ENCODE peak calls at places on chromosome 4, in eight cellular contexts. E is stimulated activated CD4-positive, alpha-beta T cell treated with anti-CD3 and anti-CD28 coated beads, Interleukin-2, amount 100 ng/mL, for 24 hours; R is CD8-positive, alpha-beta memory T cell; K is neural crest cell; S is tibial nerve; O is posterior cingulate gyrus; P is Calu3; G is A172. H is an unnamed sample.

GRCh38 chr4:157220026-157220881 is at the start of gene GRIA2:
- DNase-seq in E (peak), R (no peak), K (peak), S (no peak), O (peak), P (no peak), G (peak), H (peak)

GRCh38 chr4:173231916-173232315 is 63.3 kb downstream of the GALNT7 start:
- DNase-seq in E (no peak), R (no peak), K (no peak), S (no peak), O (no peak), P (no peak), G (no peak), H (peak)

GRCh38 chr4:120633810-120634209 is 288.7 kb downstream of the PRDM5 start:
- DNase-seq in E (no peak), R (no peak), K (no peak), S (no peak), O (no peak), P (no peak), G (no peak), H (no peak)

GRCh38 chr4:57098945-57099344 is 11.2 kb downstream of the IGFBP7 start:
- DNase-seq in E (no peak), R (no peak), K (no peak), S (no peak), O (no peak), P (no peak), G (no peak), H (no peak)

GRCh38 chr4:26860922-26861433 is 337 bp downstream of the STIM2 start:
- DNase-seq in E (peak), R (peak), K (peak), S (no peak), O (peak), P (peak), G (peak), H (peak)

GRCh38 chr4:88275516-88275915 is 8.8 kb downstream of the PPM1K start:
- DNase-seq in E (no peak), R (no peak), K (no peak), S (no peak), O (no peak), P (no peak), G (no peak), H (no peak)

GRCh38 chr4:17932041-17932440 is 89.5 kb downstream of the LCORL start:
- DNase-seq in E (no peak), R (no peak), K (no peak), S (no peak), O (no peak), P (no peak), G (no peak), H (peak)

GRCh38 chr4:159296061-159296460 is 193.2 kb downstream of the RAPGEF2 start:
- DNase-seq in E (no peak), R (no peak), K (no peak), S (no peak), O (no peak), P (no peak), G (peak), H (peak)

GRCh38 chr4:40747436-40747835 is 2.3 kb upstream of the NSUN7 start:
- DNase-seq in E (no peak), R (no peak), K (no peak), S (no peak), O (no peak), P (no peak), G (no peak), H (no peak)

GRCh38 chr4:125168531-125168930 is 146.2 kb upstream of the FAT4 start:
- DNase-seq in E (no peak), R (no peak), K (no peak), S (no peak), O (no peak), P (no peak), G (peak), H (peak)

GRCh38 chr4:173516621-173517612 is 13.1 kb downstream of the HAND2 start:
- DNase-seq in E (no peak), R (no peak), K (no peak), S (no peak), O (no peak), P (no peak), G (no peak), H (no peak)

GRCh38 chr4:57077550-57078311 is 32.5 kb downstream of the IGFBP7 start:
- DNase-seq in E (no peak), R (no peak), K (no peak), S (no peak), O (no peak), P (peak), G (peak), H (peak)

GRCh38 chr4:26238426-26238781 is 82.4 kb upstream of the RBPJ start:
- DNase-seq in E (no peak), R (no peak), K (no peak), S (no peak), O (no peak), P (no peak), G (no peak), H (no peak)

GRCh38 chr4:110165382-110166285 is 32.8 kb downstream of the ELOVL6 start:
- DNase-seq in E (peak), R (peak), K (no peak), S (no peak), O (no peak), P (peak), G (peak), H (peak)

GRCh38 chr4:105966046-105966445 is 70.8 kb downstream of the NPNT start:
- DNase-seq in E (no peak), R (no peak), K (no peak), S (no peak), O (no peak), P (no peak), G (peak), H (peak)

GRCh38 chr4:158782539-158783360 is 13.9 kb downstream of the FNIP2 start:
- DNase-seq in E (no peak), R (no peak), K (no peak), S (no peak), O (no peak), P (no peak), G (no peak), H (peak)

GRCh38 chr4:15042529-15043167 is 40.4 kb downstream of the CPEB2 start:
- DNase-seq in E (no peak), R (no peak), K (no peak), S (no peak), O (no peak), P (no peak), G (peak), H (peak)

GRCh38 chr4:120995611-120996010 is 73.1 kb upstream of the PRDM5 start:
- DNase-seq in E (no peak), R (no peak), K (no peak), S (no peak), O (no peak), P (no peak), G (no peak), H (no peak)

GRCh38 chr4:71184195-71184781 is 154.5 kb upstream of the SLC4A4 start:
- DNase-seq in E (peak), R (peak), K (peak), S (no peak), O (peak), P (peak), G (peak), H (peak)

GRCh38 chr4:154364012-154364863 is 127.4 kb downstream of the DCHS2 start:
- DNase-seq in E (no peak), R (no peak), K (no peak), S (no peak), O (no peak), P (no peak), G (no peak), H (no peak)

GRCh38 chr4:58553679-58554078 is 1443.5 kb upstream of the IGFBP7 start:
- DNase-seq in E (no peak), R (no peak), K (no peak), S (no peak), O (no peak), P (no peak), G (no peak), H (peak)

GRCh38 chr4:76753814-76754213 is 144.1 kb downstream of the SOWAHB start:
- DNase-seq in E (no peak), R (no peak), K (peak), S (no peak), O (no peak), P (no peak), G (peak), H (peak)

GRCh38 chr4:84239278-84239845 is 259.7 kb downstream of the NKX6-1 start:
- DNase-seq in E (no peak), R (no peak), K (no peak), S (no peak), O (no peak), P (no peak), G (no peak), H (no peak)

GRCh38 chr4:38950159-38950558 is 82.0 kb downstream of the TMEM156 start:
- DNase-seq in E (no peak), R (no peak), K (no peak), S (no peak), O (no peak), P (no peak), G (no peak), H (no peak)

GRCh38 chr4:113831469-113831868 is 69.9 kb upstream of the CAMK2D start:
- DNase-seq in E (no peak), R (no peak), K (no peak), S (no peak), O (no peak), P (no peak), G (no peak), H (no peak)

GRCh38 chr4:15345134-15345533 is 82.7 kb upstream of the C1QTNF7 start:
- DNase-seq in E (no peak), R (no peak), K (no peak), S (no peak), O (no peak), P (no peak), G (no peak), H (no peak)

GRCh38 chr4:111208970-111209369 is 586.1 kb upstream of the PITX2 start:
- DNase-seq in E (no peak), R (no peak), K (no peak), S (no peak), O (no peak), P (no peak), G (no peak), H (no peak)

GRCh38 chr4:104728380-104729122 is 233.9 kb upstream of the CXXC4 start:
- DNase-seq in E (no peak), R (no peak), K (no peak), S (no peak), O (no peak), P (peak), G (peak), H (peak)

GRCh38 chr4:38129452-38129830 is 169.2 kb downstream of the PTTG2 start:
- DNase-seq in E (no peak), R (no peak), K (no peak), S (no peak), O (no peak), P (no peak), G (no peak), H (no peak)

GRCh38 chr4:152640058-152640921 is 39.5 kb downstream of the TMEM154 start:
- DNase-seq in E (no peak), R (peak), K (no peak), S (no peak), O (no peak), P (no peak), G (peak), H (peak)

GRCh38 chr4:139666735-139667266 is 1.2 kb downstream of the MGST2 start:
- DNase-seq in E (no peak), R (no peak), K (no peak), S (no peak), O (no peak), P (peak), G (no peak), H (peak)